ENCODE peak calls at places on chromosomes 12 and 14, in four cellular contexts. N is GM12878, B is K562, T is HepG2. E is an unnamed sample.

GRCh38 chr14:60922050-60922449 is 58.8 kb downstream of the TRMT5 start:
- DNase-seq in B (no peak), T (no peak), N (no peak), E (no peak)

GRCh38 chr14:37858733-37859132 is 263.3 kb downstream of the TTC6 start:
- DNase-seq in T (peak), N (no peak), B (no peak), E (no peak)

GRCh38 chr14:38286481-38286880 is 30.6 kb upstream of the CLEC14A start:
- DNase-seq in B (no peak), N (no peak), T (no peak), E (no peak)

GRCh38 chr14:100203962-100204834 is 34.7 kb upstream of the YY1 start:
- DNase-seq in N (no peak), T (peak), B (no peak), E (no peak)

GRCh38 chr14:91754185-91754584 is 22.3 kb upstream of the CATSPERB start:
- DNase-seq in B (no peak), N (no peak), T (no peak), E (no peak)

GRCh38 chr14:72523397-72524157 is 370.3 kb downstream of the DPF3 start:
- DNase-seq in T (no peak), N (no peak), B (no peak), E (no peak)

GRCh38 chr14:30138517-30138916 is 210.9 kb upstream of the PRKD1 start:
- DNase-seq in B (no peak), N (no peak), T (no peak), E (no peak)

GRCh38 chr14:31699809-31700208 is 138.6 kb downstream of the NUBPL start:
- DNase-seq in B (no peak), T (no peak), N (no peak), E (no peak)

GRCh38 chr14:95326987-95327386 is 7.3 kb upstream of the CLMN start:
- DNase-seq in B (no peak), T (no peak), N (no peak), E (no peak)
- TF ChIP-seq CBFB in B (no peak), T (no peak), N (no peak), E (no peak)

GRCh38 chr12:112936264-112936663 is 2.0 kb upstream of the OAS3 start:
- DNase-seq in B (no peak), N (no peak), T (no peak), E (no peak)

GRCh38 chr12:112939761-112940357 is 1.6 kb downstream of the OAS3 start:
- DNase-seq in T (no peak), B (no peak), N (peak), E (no peak)

GRCh38 chr12:112936927-112937326 is 1.3 kb upstream of the OAS3 start:
- DNase-seq in N (no peak), B (no peak), T (no peak), E (no peak)

GRCh38 chr12:112938751-112939150 is 477 bp downstream of the OAS3 start:
- DNase-seq in T (no peak), N (no peak), B (no peak), E (no peak)

GRCh38 chr12:112937741-112938719 is at the start of gene OAS3:
- DNase-seq in B (peak), T (peak), N (peak), E (peak)
- TF ChIP-seq CBFB in B (no peak), T (no peak), N (peak), E (no peak)

GRCh38 chr12:67910360-67911292 is 78.6 kb upstream of the IFNG-AS1 start:
- DNase-seq in T (no peak), B (no peak), N (no peak), E (no peak)
- TF ChIP-seq CBFB in T (no peak), B (no peak), N (no peak), E (no peak)

GRCh38 chr14:101835566-101835965 is 74.1 kb downstream of the PPP2R5C start:
- DNase-seq in T (no peak), N (no peak), B (no peak), E (no peak)

GRCh38 chr14:101833045-101833444 is 71.5 kb downstream of the PPP2R5C start:
- DNase-seq in B (no peak), N (no peak), T (no peak), E (no peak)

GRCh38 chr14:101836131-101836530 is 74.6 kb downstream of the PPP2R5C start:
- DNase-seq in B (no peak), N (no peak), T (no peak), E (no peak)

GRCh38 chr14:101834387-101835165 is 73.1 kb downstream of the PPP2R5C start:
- DNase-seq in N (no peak), T (no peak), B (no peak), E (no peak)

GRCh38 chr14:101835166-101835557 is 73.7 kb downstream of the PPP2R5C start:
- DNase-seq in N (no peak), T (no peak), B (no peak), E (no peak)
- TF ChIP-seq CBFB in N (no peak), T (no peak), B (no peak), E (no peak)

E was measured in WTC11.